ENCODE peak calls at places on chromosomes 4 and X, in four cellular contexts. One of them, this sample, is unnamed.

GRCh38 chrX:151323054-151323453 is 74.0 kb upstream of the VMA21 start:
- DNase-seq in tibial artery: no peak
- DNase-seq in lower leg skin: no peak
- DNase-seq in mucosa of descending colon: no peak
- DNase-seq in this sample: no peak

GRCh38 chr4:38193464-38193863 is 233.3 kb downstream of the PTTG2 start:
- DNase-seq in tibial artery: no peak
- DNase-seq in lower leg skin: no peak
- DNase-seq in mucosa of descending colon: no peak
- DNase-seq in this sample: no peak

GRCh38 chr4:40514409-40515025 is 115.1 kb downstream of the RBM47 start:
- DNase-seq in tibial artery: no peak
- DNase-seq in lower leg skin: no peak
- DNase-seq in mucosa of descending colon: peak
- DNase-seq in this sample: no peak

GRCh38 chrX:97310373-97310772 is 426.7 kb downstream of the RPA4 start:
- DNase-seq in tibial artery: no peak
- DNase-seq in lower leg skin: no peak
- DNase-seq in mucosa of descending colon: no peak
- DNase-seq in this sample: no peak

GRCh38 chr4:113673450-113673849 is 88.1 kb downstream of the CAMK2D start:
- DNase-seq in tibial artery: no peak
- DNase-seq in lower leg skin: no peak
- DNase-seq in mucosa of descending colon: no peak
- DNase-seq in this sample: no peak

GRCh38 chr4:166527500-166527899 is 654.5 kb downstream of the TLL1 start:
- DNase-seq in tibial artery: no peak
- DNase-seq in lower leg skin: no peak
- DNase-seq in mucosa of descending colon: no peak
- DNase-seq in this sample: no peak

GRCh38 chr4:94641702-94642560 is 115.8 kb upstream of the BMPR1B start:
- DNase-seq in tibial artery: no peak
- DNase-seq in lower leg skin: no peak
- DNase-seq in mucosa of descending colon: no peak
- DNase-seq in this sample: no peak

GRCh38 chr4:8217246-8217511 is 18.1 kb downstream of the SH3TC1 start:
- DNase-seq in tibial artery: no peak
- DNase-seq in lower leg skin: no peak
- DNase-seq in mucosa of descending colon: no peak
- DNase-seq in this sample: no peak

GRCh38 chrX:118872102-118872566 is 48.5 kb downstream of the ZCCHC12 start:
- DNase-seq in tibial artery: peak
- DNase-seq in lower leg skin: no peak
- DNase-seq in mucosa of descending colon: no peak
- DNase-seq in this sample: no peak

GRCh38 chrX:110851780-110852179 is 56.2 kb upstream of the CHRDL1 start:
- DNase-seq in tibial artery: peak
- DNase-seq in lower leg skin: no peak
- DNase-seq in mucosa of descending colon: no peak
- DNase-seq in this sample: no peak

GRCh38 chr4:78204176-78204575 is 147.1 kb downstream of the FRAS1 start:
- DNase-seq in tibial artery: no peak
- DNase-seq in lower leg skin: no peak
- DNase-seq in mucosa of descending colon: no peak
- DNase-seq in this sample: no peak

GRCh38 chrX:132093239-132093860 is 34.5 kb downstream of the FRMD7 start:
- DNase-seq in tibial artery: no peak
- DNase-seq in lower leg skin: no peak
- DNase-seq in mucosa of descending colon: no peak
- DNase-seq in this sample: no peak

GRCh38 chr4:89836031-89836777 is 757 bp downstream of the SNCA start:
- DNase-seq in tibial artery: no peak
- DNase-seq in lower leg skin: no peak
- DNase-seq in mucosa of descending colon: no peak
- DNase-seq in this sample: peak

GRCh38 chr4:118941149-118941548 is 52.5 kb downstream of the SYNPO2 start:
- DNase-seq in tibial artery: peak
- DNase-seq in lower leg skin: no peak
- DNase-seq in mucosa of descending colon: no peak
- DNase-seq in this sample: no peak

GRCh38 chrX:108811891-108812290 is 75.5 kb upstream of the IRS4 start:
- DNase-seq in tibial artery: no peak
- DNase-seq in lower leg skin: no peak
- DNase-seq in mucosa of descending colon: no peak
- DNase-seq in this sample: no peak
- TF ChIP-seq CTCF in tibial artery: no peak
- TF ChIP-seq CTCF in lower leg skin: no peak
- TF ChIP-seq CTCF in mucosa of descending colon: no peak
- TF ChIP-seq CTCF in this sample: no peak

GRCh38 chr4:112178731-112179130 is 33.5 kb downstream of the FAM241A start:
- DNase-seq in tibial artery: no peak
- DNase-seq in lower leg skin: no peak
- DNase-seq in mucosa of descending colon: no peak
- DNase-seq in this sample: no peak
- TF ChIP-seq CTCF in tibial artery: no peak
- TF ChIP-seq CTCF in lower leg skin: no peak
- TF ChIP-seq CTCF in mucosa of descending colon: no peak
- TF ChIP-seq CTCF in this sample: no peak

DNA sequence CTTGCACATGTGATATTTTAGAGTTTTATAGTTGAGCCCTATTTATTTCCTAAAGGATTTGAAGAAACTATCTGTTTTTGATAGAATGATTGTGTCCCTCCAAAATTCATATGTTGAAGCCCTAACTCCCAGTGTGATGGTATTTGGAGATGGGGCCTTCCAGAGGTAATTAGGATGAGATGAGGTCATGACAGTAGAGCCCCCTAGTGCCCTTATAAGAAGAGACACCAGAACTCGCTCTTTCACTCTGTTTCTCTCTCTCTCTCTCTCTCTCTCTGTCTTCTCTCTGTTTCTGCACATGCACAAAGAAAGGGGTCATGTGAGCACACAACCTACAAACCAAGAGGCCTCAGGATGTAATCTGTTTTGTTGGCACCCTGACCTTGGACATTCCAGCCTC is 921.9 kb upstream of the DIAPH2 start:
- DNase-seq in tibial artery: no peak
- DNase-seq in lower leg skin: no peak
- DNase-seq in mucosa of descending colon: no peak
- DNase-seq in this sample: no peak
- TF ChIP-seq CTCF in tibial artery: no peak
- TF ChIP-seq CTCF in lower leg skin: no peak
- TF ChIP-seq CTCF in mucosa of descending colon: no peak
- TF ChIP-seq CTCF in this sample: no peak

DNA sequence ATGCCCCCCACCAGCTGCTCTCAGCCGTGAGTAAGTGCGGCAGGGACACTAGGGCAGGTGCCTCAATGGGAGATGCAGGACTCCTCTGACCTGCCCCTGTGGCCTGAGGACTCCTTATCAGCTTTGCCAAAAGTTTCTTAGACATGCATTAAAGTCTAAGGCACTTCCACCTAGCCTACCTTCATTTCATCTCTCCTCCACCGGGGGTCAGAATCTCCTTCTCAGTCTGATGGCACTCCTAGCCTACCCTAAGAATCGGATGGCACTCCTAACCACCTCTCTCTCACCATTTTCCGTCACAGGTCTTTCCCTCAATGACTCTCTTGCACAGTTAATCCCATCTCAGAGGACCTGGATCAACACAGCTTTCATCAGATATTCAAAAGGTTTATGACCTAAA is 85.9 kb downstream of the OTC start:
- DNase-seq in tibial artery: no peak
- DNase-seq in lower leg skin: no peak
- DNase-seq in mucosa of descending colon: no peak
- DNase-seq in this sample: no peak
- TF ChIP-seq CTCF in tibial artery: no peak
- TF ChIP-seq CTCF in lower leg skin: no peak
- TF ChIP-seq CTCF in mucosa of descending colon: no peak
- TF ChIP-seq CTCF in this sample: no peak